ENCODE peak calls at places on chromosome X, in ten cellular contexts. T is fibroblast of pulmonary artery, M is AG04450, W is thoracic aorta, J is GM10248, Q is nephron progenitor cell, Y is A549, N is astrocyte of the spinal cord, E is HFFc6, F is tibial nerve. D is an unnamed sample.

GRCh38 chrX:155745792-155746191 is 133.0 kb upstream of the TMLHE start:
- DNase-seq in Y (peak), J (no peak), M (no peak), W (no peak), F (no peak), E (no peak), T (peak), N (peak), Q (no peak), D (no peak)

GRCh38 chrX:130299279-130300009 is 30.7 kb upstream of the ZNF280C start:
- DNase-seq in M (no peak), Q (no peak), E (no peak), Y (no peak), J (no peak), F (no peak), N (no peak), W (no peak), T (no peak), D (no peak)

GRCh38 chrX:154900323-154900722 is 14.2 kb downstream of the F8A1 start:
- DNase-seq in Q (no peak), Y (no peak), W (no peak), N (no peak), F (no peak), T (no peak), E (no peak), M (no peak), J (no peak), D (no peak)

GRCh38 chrX:15816886-15817285 is 26.6 kb downstream of the ZRSR2 start:
- DNase-seq in T (peak), F (no peak), Q (no peak), J (no peak), M (no peak), W (no peak), E (no peak), Y (no peak), N (peak), D (no peak)

GRCh38 chrX:119062750-119063374 is 9.9 kb upstream of the CT47C1 start:
- DNase-seq in J (no peak), Y (no peak), F (no peak), Q (no peak), E (no peak), M (no peak), T (peak), W (no peak), N (peak), D (no peak)

GRCh38 chrX:119398974-119399771 is at the start of gene SLC25A43:
- DNase-seq in W (no peak), Y (peak), T (peak), F (peak), M (no peak), E (no peak), J (peak), Q (peak), N (no peak), D (peak)

GRCh38 chrX:108224727-108225455 is 133.3 kb downstream of the ATG4A start:
- DNase-seq in T (peak), Q (peak), Y (peak), J (peak), E (no peak), F (no peak), N (peak), M (no peak), W (no peak), D (peak)

GRCh38 chrX:77918568-77918967 is 8.1 kb downstream of the ATP7A start:
- DNase-seq in J (no peak), Q (no peak), T (peak), M (no peak), N (no peak), Y (no peak), F (no peak), E (no peak), W (no peak), D (no peak)

GRCh38 chrX:118164138-118164537 is 47.5 kb upstream of the KLHL13 start:
- DNase-seq in N (peak), Q (no peak), F (no peak), M (no peak), J (no peak), T (no peak), E (no peak), W (no peak), Y (no peak), D (no peak)

DNA sequence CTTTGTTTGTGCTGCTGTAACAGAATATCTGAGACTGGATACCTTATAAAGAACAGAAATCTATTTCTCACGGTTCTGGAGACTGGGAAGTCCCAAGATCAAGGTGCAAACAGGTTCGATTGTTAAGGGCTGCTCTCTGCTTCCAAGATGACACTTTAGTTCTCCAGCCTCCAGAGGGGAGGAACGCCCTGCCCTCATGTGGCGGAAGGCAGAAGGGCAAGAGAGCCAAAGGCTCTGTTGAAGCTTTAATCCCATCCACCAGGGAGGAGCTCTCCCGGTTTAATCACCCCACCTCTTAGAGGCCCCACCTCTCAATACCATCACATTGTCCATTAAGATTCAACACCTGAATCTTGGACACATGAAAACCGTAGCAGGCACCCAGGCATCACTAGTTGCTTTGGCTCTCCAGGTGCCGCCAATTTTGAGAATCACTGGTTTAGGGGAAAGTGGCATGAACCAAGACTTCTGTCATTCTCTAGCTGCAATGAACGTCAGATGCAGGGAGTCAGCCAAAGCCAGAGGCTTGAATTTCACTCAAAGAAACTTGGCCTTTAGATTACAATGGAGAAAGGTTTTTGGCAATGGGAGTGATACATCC is 15.6 kb downstream of the FHL1 start:
- DNase-seq in M (no peak), F (no peak), T (peak), N (peak), Q (peak), J (peak), Y (peak), E (peak), W (no peak), D (no peak)
- TF ChIP-seq CTCF in M (peak), F (peak), T (peak), N (peak), Q (peak), J (peak), Y (peak), E (peak), W (peak), D (peak)

DNA sequence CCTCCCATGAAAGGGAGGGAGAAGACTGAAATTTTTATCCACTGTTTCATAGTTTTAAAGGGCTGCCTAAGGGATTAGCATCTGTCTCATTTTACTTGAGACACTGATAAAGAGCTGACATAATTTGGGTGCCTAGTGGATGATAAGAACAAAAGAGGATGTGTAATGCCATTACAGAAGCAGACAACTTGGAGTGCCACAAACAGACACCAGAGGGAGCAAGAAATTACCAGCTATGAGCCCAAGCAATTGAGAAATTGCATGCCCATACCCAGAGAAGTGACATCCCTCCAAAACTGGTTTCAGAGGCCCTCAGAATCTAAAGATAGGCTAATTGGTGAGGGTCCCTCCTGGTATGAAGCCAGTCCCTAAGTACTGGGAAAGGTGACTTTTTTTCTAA is 38.5 kb upstream of the POU3F4 start:
- DNase-seq in F (no peak), W (no peak), J (peak), T (peak), M (no peak), N (peak), Q (peak), E (no peak), Y (peak), D (no peak)
- TF ChIP-seq CTCF in F (no peak), W (peak), J (peak), T (no peak), M (no peak), N (peak), Q (peak), E (peak), Y (no peak), D (peak)

GRCh38 chrX:96719161-96719875 is 34.7 kb downstream of the DIAPH2 start:
- DNase-seq in F (no peak), W (no peak), N (no peak), Q (no peak), M (no peak), J (no peak), T (no peak), E (no peak), Y (no peak), D (no peak)

GRCh38 chrX:96721398-96721797 is 36.8 kb downstream of the DIAPH2 start:
- DNase-seq in J (peak), W (no peak), E (no peak), Q (no peak), N (no peak), M (peak), F (no peak), T (no peak), Y (no peak), D (no peak)

GRCh38 chrX:96713303-96713702 is 28.7 kb downstream of the DIAPH2 start:
- DNase-seq in Y (peak), E (no peak), W (no peak), N (no peak), J (no peak), Q (no peak), F (no peak), T (no peak), M (no peak), D (no peak)

GRCh38 chrX:96710031-96710430 is 25.4 kb downstream of the DIAPH2 start:
- DNase-seq in E (no peak), F (no peak), Y (no peak), J (no peak), W (no peak), N (no peak), M (no peak), Q (no peak), T (no peak), D (no peak)

GRCh38 chrX:96715412-96715940 is 30.8 kb downstream of the DIAPH2 start:
- DNase-seq in W (no peak), F (no peak), Y (peak), M (peak), Q (no peak), E (peak), J (no peak), N (no peak), T (peak), D (no peak)
- TF ChIP-seq CTCF in W (no peak), F (no peak), Y (no peak), M (no peak), Q (no peak), E (no peak), J (no peak), N (no peak), T (no peak), D (no peak)

GRCh38 chrX:102154218-102154860 is 1.4 kb downstream of the BEX5 start:
- DNase-seq in J (no peak), E (no peak), Y (no peak), Q (peak), T (no peak), M (no peak), W (no peak), F (no peak), N (no peak), D (no peak)
- TF ChIP-seq CTCF in J (peak), E (peak), Y (no peak), Q (peak), T (no peak), M (no peak), W (peak), F (no peak), N (no peak), D (peak)

GRCh38 chrX:109389917-109390316 is 92.0 kb downstream of the GUCY2F start:
- DNase-seq in Y (no peak), W (no peak), J (no peak), E (no peak), M (no peak), Q (no peak), F (no peak), N (no peak), T (no peak), D (no peak)
- TF ChIP-seq CTCF in Y (no peak), W (no peak), J (no peak), E (no peak), M (no peak), Q (no peak), F (no peak), N (no peak), T (no peak), D (no peak)

GRCh38 chrX:51456814-51457213 is 39.6 kb downstream of the NUDT11 start:
- DNase-seq in F (no peak), J (no peak), E (no peak), N (no peak), T (peak), M (no peak), Q (no peak), W (no peak), Y (peak), D (no peak)
- TF ChIP-seq CTCF in F (no peak), J (no peak), E (no peak), N (no peak), T (no peak), M (no peak), Q (no peak), W (no peak), Y (no peak), D (peak)

D was measured in progenitor cell of endocrine pancreas.